ENCODE peak calls at places on chromosome 12, in eight cellular contexts. O, T, B, E, H, U, G and V are unnamed samples.

GRCh38 chr12:91972896-91973295 is 172.8 kb downstream of the BTG1 start:
- DNase-seq in O (no peak), T (no peak), B (no peak), E (no peak), H (no peak), U (no peak), G (no peak), V (no peak)

GRCh38 chr12:29023436-29024076 is 125.5 kb upstream of the FAR2 start:
- DNase-seq in O (no peak), T (no peak), B (no peak), E (no peak), H (no peak), U (no peak), G (no peak), V (no peak)

GRCh38 chr12:51846911-51847829 is 1.3 kb downstream of the FIGNL2 start:
- DNase-seq in O (no peak), T (no peak), B (peak; percentile 44), E (no peak), H (no peak), U (peak; percentile 50), G (peak; percentile 69), V (no peak)

GRCh38 chr12:19287302-19287701 is 152.0 kb upstream of the AEBP2 start:
- DNase-seq in O (no peak), T (no peak), B (no peak), E (no peak), H (no peak), U (no peak), G (no peak), V (no peak)

GRCh38 chr12:100279159-100279558 is 12.2 kb downstream of the SCYL2 start:
- DNase-seq in O (no peak), T (no peak), B (no peak), E (no peak), H (no peak), U (no peak), G (no peak), V (no peak)

GRCh38 chr12:124684971-124685688 is 117.7 kb upstream of the NCOR2 start:
- DNase-seq in O (no peak), T (peak; percentile 69), B (no peak), E (no peak), H (no peak), U (no peak), G (no peak), V (no peak)

GRCh38 chr12:6943719-6944380 is at the start of the genes C12orf57 and RNU7-1:
- DNase-seq in O (no peak), T (peak; percentile 89), B (peak; percentile 98), E (peak; percentile 92), H (peak; percentile 89), U (peak; percentile 93), G (peak; percentile 88), V (peak; percentile 84)

GRCh38 chr12:39367494-39367893 is 75.4 kb downstream of the KIF21A start:
- DNase-seq in O (no peak), T (no peak), B (no peak), E (no peak), H (no peak), U (no peak), G (no peak), V (no peak)

GRCh38 chr12:128796439-128797118 is 27.2 kb downstream of the SLC15A4 start:
- DNase-seq in O (no peak), T (no peak), B (peak; percentile 23), E (peak; percentile 40), H (no peak), U (no peak), G (no peak), V (no peak)

GRCh38 chr12:29238822-29239291 is 89.8 kb downstream of the FAR2 start:
- DNase-seq in O (no peak), T (peak; percentile 34), B (no peak), E (no peak), H (no peak), U (peak; percentile 91), G (no peak), V (no peak)

GRCh38 chr12:110475426-110475825 is 6.8 kb downstream of the FAM216A start:
- DNase-seq in O (no peak), T (peak; percentile 27), B (no peak), E (no peak), H (no peak), U (no peak), G (no peak), V (no peak)

GRCh38 chr12:124661382-124661781 is 94.0 kb upstream of the NCOR2 start:
- DNase-seq in O (no peak), T (no peak), B (no peak), E (no peak), H (no peak), U (no peak), G (no peak), V (no peak)

GRCh38 chr12:121990692-121991603 is 30.7 kb upstream of the BCL7A start:
- DNase-seq in O (no peak), T (peak; percentile 45), B (no peak), E (no peak), H (no peak), U (no peak), G (no peak), V (no peak)
- H3K27ac ChIP-seq in O (peak overlapping the region; percentile 97), T (peak overlapping the region; percentile 88), B (no peak overlapping the region), E (no peak overlapping the region), H (no peak overlapping the region), U (peak overlapping the region; percentile 77), G (no peak overlapping the region), V (peak overlapping the region; percentile 98)

DNA sequence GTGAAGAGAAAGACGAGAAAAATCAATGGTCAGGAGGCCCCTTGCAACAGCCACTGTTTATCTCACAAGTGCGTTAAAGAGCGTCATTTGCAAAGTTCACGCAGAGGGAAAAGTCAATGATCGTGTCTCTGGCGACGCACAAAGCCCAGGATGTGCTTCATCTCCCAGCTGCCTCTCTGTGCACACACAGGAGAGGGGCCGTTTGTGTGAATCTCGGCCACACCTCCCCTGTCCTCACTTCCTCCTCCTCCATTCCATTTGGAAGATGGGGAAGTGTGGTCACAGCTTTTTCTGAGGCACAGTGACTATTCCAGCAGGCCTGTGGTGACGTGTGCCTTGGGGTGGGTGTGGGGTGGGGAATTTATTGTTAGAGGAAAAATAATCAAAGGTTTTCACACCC is 90.4 kb downstream of the RBM19 start:
- DNase-seq in O (no peak), T (peak; percentile 78), B (no peak), E (no peak), H (no peak), U (no peak), G (no peak), V (no peak)
- H3K27ac ChIP-seq in O (no peak overlapping the region), T (peak overlapping the region; percentile 51), B (no peak overlapping the region), E (no peak overlapping the region), H (peak overlapping the region; percentile 43), U (no peak overlapping the region), G (no peak overlapping the region), V (no peak overlapping the region)

DNA sequence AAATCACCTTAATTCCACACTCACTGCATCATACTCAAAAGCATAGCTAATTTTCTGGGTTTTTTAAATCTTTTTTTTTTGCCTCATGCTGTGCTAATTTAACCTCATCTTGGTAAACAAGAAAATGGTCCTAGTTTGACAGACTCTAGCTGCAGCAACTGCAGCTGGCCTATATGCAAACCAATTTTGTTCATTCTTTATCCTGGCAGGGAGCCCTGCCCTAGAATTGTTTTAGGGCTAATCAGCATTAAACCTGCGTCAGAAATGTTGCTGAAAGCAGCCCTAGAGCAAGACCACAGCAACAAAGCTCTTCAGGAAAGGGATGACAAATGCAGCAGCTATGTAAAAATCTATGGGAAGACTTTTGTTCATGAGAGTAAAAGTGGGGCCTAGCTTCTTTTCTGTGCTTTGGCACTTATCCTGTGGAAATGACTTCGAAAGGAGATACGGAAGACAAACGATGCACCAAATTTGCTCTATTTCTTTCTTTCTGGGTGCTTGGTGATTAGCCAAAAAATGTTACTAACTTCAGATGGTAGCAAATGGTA is 72.2 kb downstream of the DENND5B start:
- DNase-seq in O (peak; percentile 81), T (peak; percentile 100), B (peak; percentile 76), E (no peak), H (no peak), U (peak; percentile 99), G (peak; percentile 44), V (peak; percentile 75)
- H3K27ac ChIP-seq in O (peak overlapping the region; percentile 100), T (peak overlapping the region; percentile 94), B (peak overlapping the region; percentile 12), E (peak overlapping the region; percentile 38), H (no peak overlapping the region), U (peak overlapping the region; percentile 97), G (peak overlapping the region; percentile 96), V (peak overlapping the region; percentile 84)

GRCh38 chr12:63967358-63967757 is 122.9 kb downstream of the SRGAP1 start:
- DNase-seq in O (no peak), T (peak; percentile 72), B (peak; percentile 71), E (no peak), H (no peak), U (peak; percentile 51), G (no peak), V (no peak)
- H3K27ac ChIP-seq in O (peak overlapping the region; percentile 32), T (peak overlapping the region; percentile 56), B (no peak overlapping the region), E (no peak overlapping the region), H (no peak overlapping the region), U (peak overlapping the region; percentile 50), G (no peak overlapping the region), V (no peak overlapping the region)

DNA sequence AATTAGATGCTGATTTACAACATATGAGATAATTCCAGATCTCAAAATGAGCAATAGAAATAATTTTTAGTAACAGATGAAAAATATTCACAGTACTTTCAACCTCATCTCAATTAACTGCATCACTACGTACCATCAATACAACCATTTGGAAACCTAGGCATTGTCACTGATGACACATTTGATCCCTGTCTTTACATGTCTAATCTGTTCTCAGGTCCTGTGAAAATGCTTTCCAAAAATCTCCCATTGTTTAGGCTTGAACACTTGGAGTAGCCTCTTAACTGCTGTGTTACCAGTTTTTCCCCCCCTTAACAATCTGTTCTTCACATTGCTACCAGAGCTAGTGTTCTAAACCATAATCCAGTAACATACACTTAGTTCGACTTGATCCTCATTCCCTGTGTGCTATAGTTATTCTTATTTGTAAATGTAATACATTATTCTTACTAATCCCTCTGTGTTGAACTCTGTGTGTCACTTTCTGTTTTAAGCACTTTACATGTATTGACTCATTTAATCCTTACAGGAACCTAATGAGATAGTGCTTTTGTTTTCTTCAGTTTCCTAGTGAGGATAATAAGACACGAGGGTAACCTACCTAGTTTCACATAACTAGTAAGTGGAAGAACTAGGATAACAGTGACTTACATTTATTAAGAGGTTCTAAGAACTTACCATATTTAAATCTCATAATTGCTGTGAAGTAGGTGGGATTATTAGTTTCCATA is 41.7 kb downstream of the LARP4 start:
- DNase-seq in O (no peak), T (no peak), B (no peak), E (no peak), H (no peak), U (no peak), G (no peak), V (no peak)
- H3K27ac ChIP-seq in O (no peak overlapping the region), T (no peak overlapping the region), B (peak overlapping the region; percentile 43), E (no peak overlapping the region), H (no peak overlapping the region), U (no peak overlapping the region), G (peak overlapping the region; percentile 12), V (peak overlapping the region; percentile 11)

DNA sequence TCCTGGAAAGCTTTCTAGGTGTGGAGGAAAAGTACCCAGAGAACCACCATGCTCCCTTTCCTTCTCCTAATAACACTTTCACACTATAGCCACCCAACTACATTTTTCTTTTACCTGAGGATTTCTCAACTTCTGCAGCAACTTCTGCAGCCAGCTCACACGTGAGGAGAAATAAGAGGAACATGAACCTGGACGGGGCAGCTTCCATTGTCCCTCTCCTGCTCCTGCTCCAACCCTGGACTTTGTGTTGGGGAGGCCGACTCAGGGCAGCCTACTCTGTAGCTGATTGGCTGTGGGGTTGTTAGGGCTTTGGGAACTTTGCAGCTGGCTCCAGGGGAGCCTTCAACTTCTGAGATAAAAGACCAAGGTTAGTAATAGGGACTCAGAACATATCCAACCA is at the start of gene ERP27:
- DNase-seq in O (no peak), T (no peak), B (no peak), E (no peak), H (no peak), U (no peak), G (no peak), V (no peak)
- H3K27ac ChIP-seq in O (no peak within 1 kb of the TSS), T (no peak within 1 kb of the TSS), B (no peak within 1 kb of the TSS), E (no peak within 1 kb of the TSS), H (peak within 1 kb of the TSS; percentile 14), U (no peak within 1 kb of the TSS), G (no peak within 1 kb of the TSS), V (peak within 1 kb of the TSS; percentile 59)